ENCODE peak calls at places on chromosomes 4 and X, in six cellular contexts. C is ovary, M is left cardiac atrium, D is GM20000, X is mammary epithelial cell, I is ecto neural progenitor cell. K is an unnamed sample.

GRCh38 chr4:26765515-26765914 is 95.1 kb upstream of the STIM2 start:
- DNase-seq in C (no peak), M (no peak), D (no peak), X (no peak), I (no peak), K (no peak)

GRCh38 chrX:118226060-118226428 is 109.4 kb upstream of the KLHL13 start:
- DNase-seq in C (no peak), M (no peak), D (peak; percentile 25), X (no peak), I (no peak), K (no peak)

GRCh38 chr4:139297001-139297410 is 4.3 kb upstream of the NAA15 start:
- DNase-seq in C (no peak), M (no peak), D (no peak), X (peak; percentile 92), I (no peak), K (no peak)

GRCh38 chr4:122045533-122045932 is 93.7 kb upstream of the TRPC3 start:
- DNase-seq in C (no peak), M (peak; percentile 34), D (no peak), X (peak; percentile 88), I (no peak), K (no peak)

GRCh38 chr4:139761461-139761860 is 95.8 kb downstream of the MGST2 start:
- DNase-seq in C (no peak), M (no peak), D (no peak), X (peak; percentile 34), I (no peak), K (no peak)

GRCh38 chr4:15809058-15809457 is 30.9 kb downstream of the CD38 start:
- DNase-seq in C (no peak), M (no peak), D (peak; percentile 32), X (no peak), I (no peak), K (no peak)

GRCh38 chr4:138537739-138538138 is 295.6 kb upstream of the SLC7A11 start:
- DNase-seq in C (no peak), M (no peak), D (no peak), X (no peak), I (no peak), K (no peak)

GRCh38 chr4:152255437-152255836 is 280.5 kb downstream of the FBXW7 start:
- DNase-seq in C (no peak), M (no peak), D (peak; percentile 49), X (no peak), I (no peak), K (no peak)

GRCh38 chr4:32745351-32745750 is 2025.2 kb downstream of the PCDH7 start:
- DNase-seq in C (no peak), M (no peak), D (no peak), X (no peak), I (no peak), K (no peak)

GRCh38 chr4:146398896-146399443 is 122.8 kb downstream of the SLC10A7 start:
- DNase-seq in C (no peak), M (no peak), D (no peak), X (no peak), I (no peak), K (no peak)

GRCh38 chr4:83011779-83012630 is 1.4 kb upstream of the LIN54 start:
- DNase-seq in C (peak; percentile 32), M (peak; percentile 32), D (peak; percentile 41), X (peak; percentile 44), I (no peak), K (peak; percentile 86)

GRCh38 chrX:41779058-41779564 is 55.1 kb downstream of the GPR82 start:
- DNase-seq in C (no peak), M (no peak), D (no peak), X (peak; percentile 68), I (no peak), K (no peak)

GRCh38 chr4:88672987-88673386 is 24.6 kb downstream of the NAP1L5 start:
- DNase-seq in C (peak; percentile 29), M (no peak), D (peak; percentile 20), X (peak; percentile 10), I (no peak), K (peak; percentile 79)

GRCh38 chrX:109858602-109859341 is 125.7 kb upstream of the ACSL4 start:
- DNase-seq in C (no peak), M (no peak), D (no peak), X (no peak), I (no peak), K (no peak)

GRCh38 chr4:48944252-48944651 is 37.7 kb upstream of the OCIAD2 start:
- DNase-seq in C (no peak), M (no peak), D (no peak), X (peak; percentile 98), I (no peak), K (no peak)

GRCh38 chr4:576991-577498 is 950 bp upstream of the TMEM271 start:
- DNase-seq in C (no peak), M (no peak), D (no peak), X (no peak), I (peak; percentile 43), K (no peak)

GRCh38 chrX:143854006-143854405 is 29.9 kb upstream of the UBE2NL start:
- DNase-seq in C (no peak), M (no peak), D (no peak), X (peak; percentile 45), I (no peak), K (no peak)

GRCh38 chr4:181278941-181279340 is 964.3 kb upstream of the TENM3 start:
- DNase-seq in C (no peak), M (no peak), D (no peak), X (peak; percentile 19), I (no peak), K (no peak)

GRCh38 chrX:19684265-19684664 is 169.0 kb upstream of the MAP3K15 start:
- DNase-seq in C (no peak), M (no peak), D (no peak), X (no peak), I (no peak), K (no peak)

GRCh38 chrX:144918936-144919335 is 328.4 kb upstream of the SPANXN1 start:
- DNase-seq in C (no peak), M (no peak), D (no peak), X (peak; percentile 14), I (no peak), K (no peak)

GRCh38 chr4:8380511-8381415 is 59.8 kb downstream of the ACOX3 start:
- DNase-seq in C (no peak), M (peak; percentile 82), D (no peak), X (no peak), I (no peak), K (no peak)

GRCh38 chr4:3660086-3660927 is 105.9 kb upstream of the ADRA2C start:
- DNase-seq in C (no peak), M (no peak), D (no peak), X (no peak), I (peak; percentile 76), K (peak; percentile 52)

GRCh38 chr4:184100297-184100885 is 117.3 kb downstream of the ENPP6 start:
- DNase-seq in C (peak; percentile 41), M (peak; percentile 37), D (no peak), X (no peak), I (peak; percentile 76), K (peak; percentile 90)

GRCh38 chr4:122346036-122346435 is 32.8 kb upstream of the ADAD1 start:
- DNase-seq in C (no peak), M (no peak), D (no peak), X (no peak), I (no peak), K (no peak)

GRCh38 chrX:133191739-133192039 is 26.5 kb downstream of the TFDP3 start:
- DNase-seq in C (no peak), M (no peak), D (no peak), X (peak; percentile 58), I (no peak), K (no peak)

GRCh38 chr4:10535900-10536299 is 78.7 kb upstream of the ZNF518B start:
- DNase-seq in C (no peak), M (no peak), D (peak; percentile 14), X (no peak), I (no peak), K (no peak)

GRCh38 chr4:84737656-84738055 is 154.7 kb downstream of the CDS1 start:
- DNase-seq in C (no peak), M (no peak), D (no peak), X (no peak), I (no peak), K (no peak)

GRCh38 chr4:57655342-57655741 is 545.2 kb upstream of the IGFBP7 start:
- DNase-seq in C (no peak), M (no peak), D (no peak), X (no peak), I (no peak), K (no peak)

GRCh38 chr4:5572114-5572513 is 136.2 kb downstream of the EVC2 start:
- DNase-seq in C (no peak), M (no peak), D (no peak), X (peak; percentile 52), I (no peak), K (no peak)

GRCh38 chr4:101393256-101393655 is 45.9 kb upstream of the PPP3CA start:
- DNase-seq in C (no peak), M (no peak), D (no peak), X (peak; percentile 77), I (no peak), K (no peak)

GRCh38 chrX:154040307-154040756 is 20.6 kb upstream of the IRAK1 start:
- DNase-seq in C (no peak), M (no peak), D (no peak), X (peak; percentile 65), I (no peak), K (no peak)

GRCh38 chr4:32161382-32161781 is 1441.2 kb downstream of the PCDH7 start:
- DNase-seq in C (no peak), M (no peak), D (no peak), X (peak; percentile 59), I (no peak), K (no peak)

GRCh38 chr4:139085141-139085540 is 69.6 kb downstream of the NOCT start:
- DNase-seq in C (no peak), M (no peak), D (peak; percentile 19), X (peak; percentile 6), I (no peak), K (no peak)

GRCh38 chr4:113790478-113790877 is 28.9 kb upstream of the CAMK2D start:
- DNase-seq in C (no peak), M (no peak), D (no peak), X (no peak), I (no peak), K (no peak)

GRCh38 chr4:150192986-150193385 is 114.7 kb downstream of the DCLK2 start:
- DNase-seq in C (no peak), M (no peak), D (no peak), X (no peak), I (no peak), K (no peak)

GRCh38 chr4:159178147-159178541 is 75.3 kb downstream of the RAPGEF2 start:
- DNase-seq in C (no peak), M (no peak), D (no peak), X (no peak), I (no peak), K (no peak)

GRCh38 chr4:89158884-89159503 is 47.7 kb downstream of the TIGD2 start:
- DNase-seq in C (no peak), M (no peak), D (peak; percentile 23), X (peak; percentile 35), I (no peak), K (no peak)

K was measured in posterior cingulate gyrus.